ENCODE peak calls at places on chromosomes 7 and 10, in six cellular contexts. Z is lower lobe of right lung, N is HEK293T, L is iPS-NIHi11, P is posterior cingulate gyrus, S is GM04504. J is an unnamed sample.

GRCh38 chr7:69932034-69932628 is 333.9 kb downstream of the AUTS2 start:
- DNase-seq in P (peak), L (no peak), N (peak), Z (no peak), S (peak), J (no peak)

GRCh38 chr10:27341001-27341400 is 100.4 kb upstream of the ACBD5 start:
- DNase-seq in N (no peak), P (no peak), L (no peak), S (no peak), Z (no peak), J (no peak)

GRCh38 chr10:129764901-129765663 is 199.0 kb downstream of the EBF3 start:
- DNase-seq in S (no peak), Z (peak), P (peak), N (no peak), L (no peak), J (no peak)

GRCh38 chr10:31603245-31604087 is 284.4 kb downstream of the ZEB1 start:
- DNase-seq in Z (peak), L (peak), N (peak), P (peak), S (peak), J (peak)

GRCh38 chr7:121080913-121081326 is 92.4 kb downstream of the CPED1 start:
- DNase-seq in P (no peak), L (no peak), S (no peak), N (no peak), Z (no peak), J (no peak)

GRCh38 chr7:14233898-14234174 is 244.4 kb upstream of the ETV1 start:
- DNase-seq in N (no peak), L (no peak), P (no peak), Z (no peak), S (no peak), J (no peak)

GRCh38 chr10:74743401-74743800 is 83.0 kb upstream of the KAT6B start:
- DNase-seq in P (no peak), N (no peak), Z (no peak), S (no peak), L (no peak), J (no peak)

GRCh38 chr7:77687100-77687746 is 9.0 kb upstream of the RSBN1L start:
- DNase-seq in S (no peak), N (no peak), L (no peak), P (no peak), Z (no peak), J (no peak)

GRCh38 chr10:86391236-86391840 is 24.7 kb upstream of the GRID1 start:
- DNase-seq in Z (no peak), L (no peak), N (no peak), S (no peak), P (peak), J (no peak)

GRCh38 chr7:155002411-155003214 is at the start of gene PAXIP1:
- DNase-seq in Z (peak), L (peak), P (peak), N (peak), S (peak), J (peak)

GRCh38 chr10:93150990-93151547 is 77.4 kb downstream of the CYP26A1 start:
- DNase-seq in Z (no peak), P (no peak), N (no peak), S (no peak), L (no peak), J (no peak)

GRCh38 chr10:91043173-91043910 is 122.5 kb upstream of the ANKRD1 start:
- DNase-seq in L (peak), N (peak), S (no peak), Z (no peak), P (no peak), J (no peak)

GRCh38 chr7:73503229-73503628 is 18.9 kb downstream of the BAZ1B start:
- DNase-seq in P (no peak), S (no peak), N (no peak), Z (no peak), L (no peak), J (no peak)

GRCh38 chr10:6537704-6538103 is 42.4 kb downstream of the PRKCQ start:
- DNase-seq in P (no peak), L (no peak), S (no peak), Z (peak), N (no peak), J (no peak)

GRCh38 chr7:74052628-74053027 is 24.7 kb downstream of the ELN start:
- DNase-seq in Z (no peak), P (no peak), S (no peak), N (no peak), L (no peak), J (no peak)

GRCh38 chr10:10818082-10818481 is 199.6 kb upstream of the CELF2 start:
- DNase-seq in P (no peak), N (no peak), Z (no peak), S (peak), L (no peak), J (no peak)

GRCh38 chr7:44276571-44277101 is 48.8 kb downstream of the CAMK2B start:
- DNase-seq in L (no peak), P (peak), S (no peak), Z (peak), N (no peak), J (no peak)

GRCh38 chr10:5234106-5234877 is 37.7 kb downstream of the AKR1C4 start:
- DNase-seq in P (peak), N (no peak), Z (no peak), S (peak), L (no peak), J (no peak)

GRCh38 chr7:111126987-111127386 is 36.1 kb downstream of the LRRN3 start:
- DNase-seq in P (no peak), S (peak), L (peak), Z (no peak), N (peak), J (no peak)